ENCODE peak calls at places on chromosome 2, in four cellular contexts. One of them, this sample, is unnamed.
A peak's percentile ranks its signal among the peaks of the same experiment; 100 is the strongest.

GRCh38 chr2:105373344-105373781 is 25.5 kb downstream of the FHL2 start:
- DNase-seq in esophagus muscularis mucosa: no peak
- DNase-seq in HCT116: no peak
- DNase-seq in suprapubic skin: no peak
- DNase-seq in this sample: peak; percentile 62

GRCh38 chr2:58620127-58620526 is 379.0 kb upstream of the FANCL start:
- DNase-seq in esophagus muscularis mucosa: no peak
- DNase-seq in HCT116: no peak
- DNase-seq in suprapubic skin: no peak
- DNase-seq in this sample: no peak

GRCh38 chr2:142989276-142990204 is 112.1 kb downstream of the KYNU start:
- DNase-seq in esophagus muscularis mucosa: no peak
- DNase-seq in HCT116: peak; percentile 24
- DNase-seq in suprapubic skin: no peak
- DNase-seq in this sample: no peak

GRCh38 chr2:11239147-11239546 is 83.9 kb downstream of the SLC66A3 start:
- DNase-seq in esophagus muscularis mucosa: no peak
- DNase-seq in HCT116: no peak
- DNase-seq in suprapubic skin: no peak
- DNase-seq in this sample: no peak

GRCh38 chr2:206783718-206784117 is 18.3 kb downstream of the FASTKD2 start:
- DNase-seq in esophagus muscularis mucosa: no peak
- DNase-seq in HCT116: no peak
- DNase-seq in suprapubic skin: no peak
- DNase-seq in this sample: no peak

GRCh38 chr2:199070550-199070949 is 387.2 kb downstream of the SATB2 start:
- DNase-seq in esophagus muscularis mucosa: no peak
- DNase-seq in HCT116: no peak
- DNase-seq in suprapubic skin: no peak
- DNase-seq in this sample: no peak

GRCh38 chr2:33094303-33094702 is 147.6 kb downstream of the LTBP1 start:
- DNase-seq in esophagus muscularis mucosa: no peak
- DNase-seq in HCT116: no peak
- DNase-seq in suprapubic skin: no peak
- DNase-seq in this sample: no peak

GRCh38 chr2:42840760-42841159 is 48.4 kb upstream of the HAAO start:
- DNase-seq in esophagus muscularis mucosa: no peak
- DNase-seq in HCT116: no peak
- DNase-seq in suprapubic skin: peak; percentile 60
- DNase-seq in this sample: no peak

GRCh38 chr2:180385601-180386201 is 378.6 kb upstream of the CWC22 start:
- DNase-seq in esophagus muscularis mucosa: no peak
- DNase-seq in HCT116: no peak
- DNase-seq in suprapubic skin: no peak
- DNase-seq in this sample: no peak

GRCh38 chr2:221501883-221502269 is 70.2 kb downstream of the EPHA4 start:
- DNase-seq in esophagus muscularis mucosa: no peak
- DNase-seq in HCT116: no peak
- DNase-seq in suprapubic skin: no peak
- DNase-seq in this sample: no peak
- H3K4me3 ChIP-seq in esophagus muscularis mucosa: no peak overlapping the region
- H3K4me3 ChIP-seq in HCT116: no peak overlapping the region
- H3K4me3 ChIP-seq in suprapubic skin: no peak overlapping the region
- H3K4me3 ChIP-seq in this sample: no peak overlapping the region

GRCh38 chr2:150476213-150476740 is 11.2 kb downstream of the RND3 start:
- DNase-seq in esophagus muscularis mucosa: no peak
- DNase-seq in HCT116: no peak
- DNase-seq in suprapubic skin: no peak
- DNase-seq in this sample: no peak

GRCh38 chr2:150474326-150475074 is 13.0 kb downstream of the RND3 start:
- DNase-seq in esophagus muscularis mucosa: no peak
- DNase-seq in HCT116: no peak
- DNase-seq in suprapubic skin: no peak
- DNase-seq in this sample: no peak

GRCh38 chr2:150475479-150476212 is 11.8 kb downstream of the RND3 start:
- DNase-seq in esophagus muscularis mucosa: no peak
- DNase-seq in HCT116: no peak
- DNase-seq in suprapubic skin: no peak
- DNase-seq in this sample: no peak

GRCh38 chr2:150472122-150472899 is 15.2 kb downstream of the RND3 start:
- DNase-seq in esophagus muscularis mucosa: no peak
- DNase-seq in HCT116: no peak
- DNase-seq in suprapubic skin: no peak
- DNase-seq in this sample: no peak

DNA sequence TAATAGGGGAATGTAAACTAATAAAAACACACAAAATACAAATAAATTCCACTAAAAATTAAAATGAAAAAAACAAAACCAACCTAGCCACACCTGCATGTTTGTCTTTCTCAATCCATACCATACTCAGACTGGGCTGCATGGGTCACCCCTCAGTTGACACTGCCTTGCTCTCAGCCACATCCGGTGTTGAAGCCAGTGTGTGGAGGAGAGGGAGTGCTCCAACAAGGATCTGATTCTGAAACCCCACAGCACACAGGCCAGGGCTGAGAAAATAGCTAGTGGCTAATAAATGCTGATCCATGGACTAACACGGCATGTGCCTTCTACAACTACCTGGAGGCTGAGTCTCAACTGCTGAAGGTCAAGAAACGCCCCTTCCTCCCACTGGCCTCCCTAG is 13.7 kb downstream of the RND3 start:
- DNase-seq in esophagus muscularis mucosa: no peak
- DNase-seq in HCT116: no peak
- DNase-seq in suprapubic skin: no peak
- DNase-seq in this sample: no peak
- H3K36me3 ChIP-seq in esophagus muscularis mucosa: peaks cover 59% of the 10 kb centered on the region
- H3K36me3 ChIP-seq in HCT116: peaks cover 57% of the 10 kb centered on the region
- H3K36me3 ChIP-seq in suprapubic skin: peaks cover 55% of the 10 kb centered on the region
- H3K36me3 ChIP-seq in this sample: no peaks in the 10 kb centered on the region

GRCh38 chr2:28276807-28277206 is 115.9 kb upstream of the FOSL2 start:
- DNase-seq in esophagus muscularis mucosa: no peak
- DNase-seq in HCT116: no peak
- DNase-seq in suprapubic skin: no peak
- DNase-seq in this sample: no peak

GRCh38 chr2:28274911-28275685 is 117.6 kb upstream of the FOSL2 start:
- DNase-seq in esophagus muscularis mucosa: no peak
- DNase-seq in HCT116: peak; percentile 79
- DNase-seq in suprapubic skin: no peak
- DNase-seq in this sample: no peak

GRCh38 chr2:28273751-28274150 is 118.9 kb upstream of the FOSL2 start:
- DNase-seq in esophagus muscularis mucosa: no peak
- DNase-seq in HCT116: no peak
- DNase-seq in suprapubic skin: no peak
- DNase-seq in this sample: no peak

GRCh38 chr2:28277466-28277865 is 115.2 kb upstream of the FOSL2 start:
- DNase-seq in esophagus muscularis mucosa: no peak
- DNase-seq in HCT116: no peak
- DNase-seq in suprapubic skin: no peak
- DNase-seq in this sample: no peak

GRCh38 chr2:28276076-28276618 is 116.5 kb upstream of the FOSL2 start:
- DNase-seq in esophagus muscularis mucosa: no peak
- DNase-seq in HCT116: peak; percentile 81
- DNase-seq in suprapubic skin: no peak
- DNase-seq in this sample: no peak
- TF ChIP-seq POLR2AphosphoS5 in esophagus muscularis mucosa: peak; percentile 39
- TF ChIP-seq POLR2AphosphoS5 in HCT116: peak; percentile 52
- TF ChIP-seq POLR2AphosphoS5 in suprapubic skin: no peak
- TF ChIP-seq POLR2AphosphoS5 in this sample: peak; percentile 55

GRCh38 chr2:242064364-242065250 is 195.1 kb downstream of the RTP5 start:
- DNase-seq in esophagus muscularis mucosa: peak; percentile 39
- DNase-seq in HCT116: no peak
- DNase-seq in suprapubic skin: no peak
- DNase-seq in this sample: no peak
- H3K4me3 ChIP-seq in esophagus muscularis mucosa: no peak overlapping the region
- H3K4me3 ChIP-seq in HCT116: no peak overlapping the region
- H3K4me3 ChIP-seq in suprapubic skin: no peak overlapping the region
- H3K4me3 ChIP-seq in this sample: no peak overlapping the region

GRCh38 chr2:227528803-227529202 is 56.8 kb downstream of the AGFG1 start:
- DNase-seq in esophagus muscularis mucosa: no peak
- DNase-seq in HCT116: no peak
- DNase-seq in suprapubic skin: no peak
- DNase-seq in this sample: no peak
- H3K36me3 ChIP-seq in esophagus muscularis mucosa: peaks cover 60% of the 10 kb centered on the region
- H3K36me3 ChIP-seq in HCT116: peaks cover 7% of the 10 kb centered on the region
- H3K36me3 ChIP-seq in suprapubic skin: peaks cover 57% of the 10 kb centered on the region
- H3K36me3 ChIP-seq in this sample: no peaks in the 10 kb centered on the region

This sample was measured in prostate gland.